ENCODE peak calls at places on chromosomes 4 and X, in seven cellular contexts. Q is IMR-90, K is A549, M is K562, B is body of pancreas, N is suprapubic skin, R is breast epithelium. Z is an unnamed sample.

GRCh38 chrX:71533850-71534515 is 1.1 kb downstream of the OGT start:
- DNase-seq in B (peak), N (peak), R (no peak), K (peak), M (peak), Q (peak), Z (peak)

GRCh38 chr4:182179105-182179504 is 64.1 kb upstream of the TENM3 start:
- DNase-seq in M (no peak), Q (peak), R (no peak), N (no peak), B (no peak), K (no peak), Z (no peak)

GRCh38 chr4:148023782-148024181 is 291.9 kb downstream of the ARHGAP10 start:
- DNase-seq in R (no peak), M (no peak), K (no peak), Q (no peak), B (no peak), N (no peak), Z (no peak)

GRCh38 chr4:152512483-152512882 is 23.4 kb downstream of the FBXW7 start:
- DNase-seq in N (no peak), B (no peak), R (no peak), K (no peak), Q (no peak), M (no peak), Z (no peak)

GRCh38 chr4:146260521-146260920 is 46.2 kb downstream of the REELD1 start:
- DNase-seq in Q (no peak), K (no peak), B (no peak), N (no peak), M (no peak), R (no peak), Z (no peak)

GRCh38 chr4:156999175-156999517 is 27.5 kb upstream of the PDGFC start:
- DNase-seq in K (peak), N (no peak), Q (peak), M (no peak), B (peak), R (no peak), Z (peak)

GRCh38 chr4:77438549-77438948 is 167.1 kb upstream of the CXCL13 start:
- DNase-seq in N (no peak), Q (no peak), M (no peak), K (no peak), B (no peak), R (no peak), Z (no peak)

GRCh38 chrX:41332988-41333743 is 796 bp upstream of the DDX3X start:
- DNase-seq in K (peak), M (peak), R (peak), Q (peak), N (peak), B (peak), Z (peak)

GRCh38 chr4:152486414-152487389 is 49.2 kb downstream of the FBXW7 start:
- DNase-seq in K (peak), Q (no peak), R (no peak), N (no peak), B (no peak), M (no peak), Z (no peak)

GRCh38 chr4:182788197-182788596 is 129.0 kb downstream of the DCTD start:
- DNase-seq in B (no peak), Q (no peak), N (no peak), K (no peak), M (no peak), R (no peak), Z (no peak)

GRCh38 chr4:88275516-88275915 is 8.8 kb downstream of the PPM1K start:
- DNase-seq in B (no peak), M (no peak), K (no peak), N (no peak), R (no peak), Q (peak), Z (no peak)

GRCh38 chr4:131192318-131192717 is 1956.8 kb upstream of the PCDH10 start:
- DNase-seq in N (no peak), Q (no peak), B (no peak), R (no peak), M (no peak), K (no peak), Z (no peak)

GRCh38 chr4:159002950-159003349 is 99.9 kb upstream of the RAPGEF2 start:
- DNase-seq in N (no peak), R (no peak), B (no peak), K (no peak), Q (peak), M (no peak), Z (no peak)

GRCh38 chr4:6680372-6681034 is 13.2 kb upstream of the S100P start:
- DNase-seq in B (no peak), Q (no peak), K (no peak), N (no peak), R (no peak), M (no peak), Z (no peak)
- TF ChIP-seq CTCF in B (no peak), Q (no peak), K (no peak), N (no peak), R (no peak), M (no peak), Z (no peak)

GRCh38 chr4:102826890-102827673 is at the start of gene UBE2D3:
- DNase-seq in K (peak), M (peak), N (peak), Q (peak), B (peak), R (peak), Z (peak)

GRCh38 chr4:102825261-102826071 is 1.9 kb downstream of the UBE2D3 start:
- DNase-seq in Q (peak), R (no peak), N (no peak), M (peak), K (peak), B (peak), Z (peak)

GRCh38 chr4:102824398-102824797 is 3.0 kb downstream of the UBE2D3 start:
- DNase-seq in R (no peak), B (no peak), N (no peak), M (no peak), Q (peak), K (no peak), Z (no peak)

GRCh38 chr4:102827674-102828496 is 534 bp upstream of the UBE2D3 start:
- DNase-seq in Q (peak), N (peak), K (peak), M (peak), B (peak), R (peak), Z (peak)

DNA sequence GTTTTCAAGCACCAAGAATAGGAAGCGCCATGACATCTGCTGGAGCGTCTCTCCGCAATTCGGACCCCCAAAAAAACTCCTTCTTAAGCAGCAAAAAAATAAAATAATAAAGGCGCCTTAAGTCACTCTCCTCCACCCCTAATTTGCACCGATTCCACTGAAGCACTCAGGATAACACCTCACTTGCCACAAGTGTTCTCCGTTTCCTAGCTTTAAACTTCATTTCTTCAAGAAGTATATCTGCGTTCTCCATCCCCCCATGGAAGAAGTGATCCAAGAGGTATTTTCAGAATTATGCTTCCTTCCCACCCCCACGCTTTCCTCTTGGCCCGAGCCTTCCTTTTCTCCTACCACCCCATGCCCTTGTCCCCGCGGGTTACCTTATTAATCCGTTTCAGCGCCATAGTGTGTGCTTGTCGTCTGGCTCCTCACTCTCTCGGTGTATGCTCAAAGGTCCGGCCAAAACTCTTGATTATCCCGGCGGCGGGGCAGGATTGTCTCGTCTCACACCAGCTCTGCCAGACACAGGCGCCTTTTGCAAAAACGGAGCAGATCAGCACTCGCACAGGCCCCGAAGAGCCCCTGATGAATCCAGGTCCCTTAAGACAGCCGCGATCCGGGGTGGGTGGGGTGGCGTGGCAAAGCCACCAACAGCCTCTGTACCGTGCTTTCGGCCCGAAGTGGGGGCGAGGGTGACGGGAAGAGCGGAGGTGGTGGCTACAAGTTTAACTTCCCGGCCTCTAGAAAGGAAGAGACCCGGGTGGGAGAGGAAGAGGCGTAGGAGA is 1.1 kb downstream of the UBE2D3 start:
- DNase-seq in N (peak), M (no peak), B (no peak), Q (no peak), R (no peak), K (no peak), Z (no peak)
- TF ChIP-seq POLR2A in N (no peak), M (no peak), B (no peak), Q (no peak), R (no peak), K (no peak), Z (no peak)

DNA sequence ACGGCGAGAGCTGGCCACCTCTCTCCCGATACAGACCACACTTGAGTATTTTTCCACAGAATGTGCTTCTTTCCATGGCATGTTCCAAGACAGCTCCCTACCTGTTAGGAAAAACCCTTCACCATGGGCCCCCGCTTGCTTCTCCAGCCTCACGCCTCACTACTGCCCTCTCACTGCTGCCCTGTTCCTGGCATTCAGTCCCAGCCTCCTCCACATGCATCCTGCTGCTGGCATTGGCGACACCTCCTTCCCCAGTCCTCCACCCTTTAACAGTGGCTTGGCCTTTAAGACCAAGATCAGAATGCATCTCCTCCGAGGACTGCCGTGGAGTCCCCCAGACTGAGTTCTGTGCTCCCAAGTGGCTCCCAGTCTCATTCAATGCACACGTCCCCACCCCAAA is 10.7 kb downstream of the PNMA6F start:
- DNase-seq in R (no peak), N (no peak), B (no peak), K (no peak), Q (no peak), M (no peak), Z (no peak)
- TF ChIP-seq CTCF in R (no peak), N (no peak), B (no peak), K (no peak), Q (no peak), M (no peak), Z (no peak)

GRCh38 chr4:25913056-25913850 is 767 bp upstream of the SMIM20 start:
- DNase-seq in B (peak), K (no peak), N (no peak), R (no peak), Q (peak), M (no peak), Z (peak)

GRCh38 chr4:25911356-25911755 is 2.7 kb upstream of the SMIM20 start:
- DNase-seq in N (no peak), B (no peak), R (no peak), Q (no peak), K (no peak), M (no peak), Z (no peak)

GRCh38 chr4:25914670-25915358 is 794 bp downstream of the SMIM20 start:
- DNase-seq in R (no peak), B (no peak), K (no peak), Q (no peak), M (peak), N (no peak), Z (no peak)

GRCh38 chr4:25915359-25915716 is 1.3 kb downstream of the SMIM20 start:
- DNase-seq in R (no peak), N (no peak), B (no peak), Q (no peak), K (no peak), M (peak), Z (no peak)

GRCh38 chr4:25913851-25914669 is at the start of gene SMIM20:
- DNase-seq in B (peak), R (peak), Q (peak), N (peak), M (peak), K (peak), Z (peak)
- TF ChIP-seq POLR2A in B (peak), R (peak), Q (peak), N (no peak), M (peak), K (peak), Z (no peak)

GRCh38 chrX:153791104-153791852 is 2.9 kb downstream of the IDH3G start:
- DNase-seq in B (no peak), K (no peak), N (no peak), R (no peak), M (peak), Q (no peak), Z (no peak)

GRCh38 chrX:153794897-153795816 is 689 bp downstream of the SSR4 start:
- DNase-seq in N (no peak), K (peak), Q (no peak), B (no peak), R (no peak), M (peak), Z (no peak)

GRCh38 chrX:153792368-153792767 is 1.8 kb downstream of the IDH3G start:
- DNase-seq in Q (no peak), B (no peak), M (no peak), N (no peak), K (no peak), R (no peak), Z (no peak)

GRCh38 chrX:153793291-153793690 is 884 bp downstream of the IDH3G start:
- DNase-seq in K (no peak), R (no peak), M (peak), Q (no peak), N (no peak), B (no peak), Z (no peak)

DNA sequence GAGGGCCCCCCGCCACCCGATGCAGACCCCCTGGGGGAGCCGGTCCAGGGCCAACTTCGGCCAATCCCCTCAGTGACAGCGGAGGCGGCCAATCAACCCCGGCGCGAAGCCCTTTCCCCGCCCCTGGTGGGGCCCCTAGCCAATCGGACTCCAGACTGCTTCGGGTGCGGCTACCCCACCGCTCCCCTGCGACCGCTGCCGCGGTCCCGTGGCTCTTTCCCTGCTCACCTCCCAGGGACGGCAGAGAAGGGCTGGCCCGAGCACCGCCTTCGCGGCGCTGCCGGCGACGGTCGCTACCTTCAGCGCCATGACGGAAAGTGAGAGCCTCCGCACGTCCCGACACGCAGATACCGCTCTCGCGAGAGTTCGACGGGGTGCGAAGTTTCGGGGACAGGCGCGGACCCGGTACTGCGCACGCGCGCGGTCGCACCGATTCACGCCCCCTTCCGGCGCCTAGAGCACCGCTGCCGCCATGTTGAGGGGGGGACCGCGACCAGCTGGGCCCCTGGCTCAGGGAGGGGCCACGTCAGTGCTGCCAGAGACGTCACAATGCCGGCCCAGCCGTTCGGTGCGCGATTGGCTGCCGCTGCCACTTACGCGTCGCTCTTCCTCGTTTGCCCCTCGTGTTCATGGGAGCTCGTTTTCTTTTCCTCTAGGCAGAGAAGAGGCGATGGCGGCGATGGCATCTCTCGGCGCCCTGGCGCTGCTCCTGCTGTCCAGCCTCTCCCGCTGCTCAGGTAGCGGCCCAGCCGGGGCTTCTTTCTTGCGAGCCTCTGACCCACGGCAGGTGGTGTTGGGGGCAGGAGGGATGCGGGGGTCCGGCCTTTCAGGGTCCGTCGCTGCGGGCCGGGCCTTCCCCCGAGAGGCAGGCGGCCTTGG is at the start of the genes IDH3G and SSR4:
- DNase-seq in B (peak), N (peak), K (peak), R (peak), M (peak), Q (peak), Z (peak)
- TF ChIP-seq CTCF in B (peak), N (peak), K (no peak), R (no peak), M (peak), Q (peak), Z (no peak)

GRCh38 chr4:153684182-153685073 is at the start of gene TLR2:
- DNase-seq in N (peak), M (peak), K (no peak), R (peak), B (peak), Q (no peak), Z (peak)
- TF ChIP-seq POLR2A in N (no peak), M (no peak), K (no peak), R (no peak), B (peak), Q (no peak), Z (no peak)

Z was measured in lower leg skin.